ENCODE peak calls at places on chromosomes 13 and 19, in five cellular contexts. M is stimulated activated CD4-positive, alpha-beta T cell treated with anti-CD3 and anti-CD28 coated beads, Interleukin-1b, Interleukin-23, amount 100 ng/mL, for 48 hours; C is central memory CD8-positive, alpha-beta T cell; P is T1000; Y is NB4. K is an unnamed sample.

GRCh38 chr13:50511877-50512332 is 331.6 kb downstream of the DLEU7 start:
- DNase-seq in M (no peak), C (no peak), P (no peak), Y (peak), K (no peak)

GRCh38 chr13:99063952-99064351 is 86.1 kb upstream of the DOCK9 start:
- DNase-seq in M (no peak), C (no peak), P (no peak), Y (no peak), K (no peak)

GRCh38 chr19:35556846-35557538 is 6.5 kb downstream of the ATP4A start:
- DNase-seq in M (no peak), C (no peak), P (no peak), Y (no peak), K (no peak)

GRCh38 chr19:54399189-54399588 is 16.1 kb upstream of the TTYH1 start:
- DNase-seq in M (no peak), C (no peak), P (no peak), Y (no peak), K (no peak)

GRCh38 chr13:51895906-51896888 is 34.4 kb downstream of the CCDC70 start:
- DNase-seq in M (peak), C (no peak), P (no peak), Y (peak), K (peak)

GRCh38 chr19:15124572-15125231 is 17.5 kb downstream of the SYDE1 start:
- DNase-seq in M (no peak), C (no peak), P (no peak), Y (peak), K (peak)

GRCh38 chr19:3580156-3580955 is 4.9 kb upstream of the GIPC3 start:
- DNase-seq in M (no peak), C (no peak), P (peak), Y (no peak), K (no peak)

GRCh38 chr19:15454371-15454800 is 4.6 kb upstream of the WIZ start:
- DNase-seq in M (no peak), C (no peak), P (no peak), Y (no peak), K (no peak)

GRCh38 chr13:58085819-58086218 is 454.3 kb downstream of the PCDH17 start:
- DNase-seq in M (no peak), C (no peak), P (no peak), Y (peak), K (no peak)

GRCh38 chr13:75685239-75685697 is 49.1 kb downstream of the LMO7 start:
- DNase-seq in M (peak), C (no peak), P (no peak), Y (no peak), K (peak)

GRCh38 chr19:31353826-31354225 is 4.6 kb upstream of the TSHZ3 start:
- DNase-seq in M (no peak), C (no peak), P (no peak), Y (no peak), K (peak)

GRCh38 chr19:55080915-55081772 is 5.5 kb downstream of the EPS8L1 start:
- DNase-seq in M (peak), C (peak), P (peak), Y (peak), K (peak)

GRCh38 chr13:50994651-50995050 is 85.1 kb downstream of the RNASEH2B start:
- DNase-seq in M (no peak), C (no peak), P (no peak), Y (no peak), K (no peak)

GRCh38 chr13:48644141-48644540 is 9.6 kb upstream of the CYSLTR2 start:
- DNase-seq in M (no peak), C (no peak), P (no peak), Y (no peak), K (no peak)

GRCh38 chr13:47835470-47836228 is 165.4 kb downstream of the SUCLA2 start:
- DNase-seq in M (no peak), C (no peak), P (no peak), Y (no peak), K (no peak)

GRCh38 chr19:38699027-38699346 is 45.3 kb downstream of the CAPN12 start:
- DNase-seq in M (no peak), C (no peak), P (no peak), Y (no peak), K (peak)

GRCh38 chr19:397941-398706 is 10.8 kb downstream of the C2CD4C start:
- DNase-seq in M (no peak), C (no peak), P (no peak), Y (no peak), K (no peak)

GRCh38 chr13:73910733-73911132 is 223.5 kb downstream of the KLF12 start:
- DNase-seq in M (no peak), C (no peak), P (no peak), Y (no peak), K (no peak)

GRCh38 chr13:79692846-79693245 is 211.9 kb downstream of the NDFIP2 start:
- DNase-seq in M (no peak), C (no peak), P (no peak), Y (no peak), K (no peak)

GRCh38 chr13:27403252-27403678 is 21.2 kb upstream of the GTF3A start:
- DNase-seq in M (no peak), C (no peak), P (no peak), Y (no peak), K (no peak)

GRCh38 chr13:30895773-30896172 is 10.3 kb upstream of the MEDAG start:
- DNase-seq in M (no peak), C (no peak), P (peak), Y (no peak), K (no peak)

GRCh38 chr13:79226938-79227337 is 179.1 kb downstream of the RBM26 start:
- DNase-seq in M (no peak), C (no peak), P (no peak), Y (no peak), K (no peak)

GRCh38 chr13:34913040-34913439 is 29.0 kb upstream of the NBEA start:
- DNase-seq in M (no peak), C (no peak), P (no peak), Y (peak), K (no peak)

GRCh38 chr19:51027126-51027806 is 850 bp upstream of the KLK11 start:
- DNase-seq in M (no peak), C (no peak), P (no peak), Y (no peak), K (no peak)

GRCh38 chr19:33507021-33507956 is 14.3 kb downstream of the PEPD start:
- DNase-seq in M (no peak), C (no peak), P (no peak), Y (no peak), K (no peak)

GRCh38 chr13:46134961-46135522 is 30.2 kb upstream of the CPB2 start:
- DNase-seq in M (no peak), C (no peak), P (no peak), Y (no peak), K (no peak)

GRCh38 chr19:18590273-18591272 is 2.0 kb downstream of the REX1BD start:
- DNase-seq in M (peak), C (no peak), P (peak), Y (no peak), K (no peak)

GRCh38 chr19:29836409-29836825 is 24.6 kb downstream of the CCNE1 start:
- DNase-seq in M (peak), C (no peak), P (no peak), Y (no peak), K (peak)

GRCh38 chr19:47089767-47090350 is 23.7 kb downstream of the ZC3H4 start:
- DNase-seq in M (no peak), C (no peak), P (no peak), Y (no peak), K (no peak)

GRCh38 chr13:93338906-93339305 is 112.3 kb downstream of the GPC6 start:
- DNase-seq in M (no peak), C (no peak), P (no peak), Y (no peak), K (no peak)